ENCODE peak calls at places on chromosomes 13 and 19, in seven cellular contexts. Y is colonic mucosa, I is heart right ventricle, W is adrenal gland, N is thoracic aorta, R is hepatocyte, Q is ascending aorta. M is an unnamed sample. For H3K36me3, the result is how much of the 10 kb centered on the place peaks cover.

GRCh38 chr19:32649751-32650150 is 25.2 kb downstream of the ANKRD27 start:
- DNase-seq in Q (no peak), W (no peak), R (no peak), N (no peak), I (peak), Y (no peak), M (no peak)

GRCh38 chr19:8846819-8847218 is 14.6 kb downstream of the MBD3L1 start:
- DNase-seq in N (no peak), W (no peak), R (no peak), Y (no peak), I (no peak), Q (no peak), M (no peak)

GRCh38 chr19:38580080-38580479 is 37.7 kb downstream of the MAP4K1 start:
- DNase-seq in I (no peak), R (no peak), W (no peak), Q (no peak), Y (no peak), N (no peak), M (no peak)

GRCh38 chr13:23950736-23951510 is 53.6 kb upstream of the C1QTNF9B start:
- DNase-seq in Y (no peak), R (no peak), I (no peak), W (no peak), Q (no peak), N (no peak), M (no peak)

GRCh38 chr13:46288570-46289259 is 77.0 kb downstream of the LRRC63 start:
- DNase-seq in Y (no peak), N (no peak), Q (no peak), I (no peak), R (peak), W (no peak), M (peak)

GRCh38 chr13:36804588-36804987 is 14.4 kb upstream of the RFXAP start:
- DNase-seq in I (no peak), Q (no peak), Y (peak), R (no peak), N (no peak), W (no peak), M (no peak)

GRCh38 chr19:49064768-49065611 is at the start of gene NTF4:
- DNase-seq in R (peak), W (no peak), Y (peak), Q (no peak), N (no peak), I (no peak), M (no peak)

GRCh38 chr13:36966404-36966803 is 32.7 kb downstream of the ALG5 start:
- DNase-seq in Y (no peak), I (no peak), N (no peak), W (no peak), R (no peak), Q (no peak), M (no peak)

GRCh38 chr19:38736413-38737280 is 7.6 kb downstream of the CAPN12 start:
- DNase-seq in I (peak), Q (no peak), Y (peak), W (peak), R (peak), N (no peak), M (no peak)

GRCh38 chr19:30446844-30447243 is 74.7 kb downstream of the ZNF536 start:
- DNase-seq in W (no peak), I (no peak), Y (no peak), R (no peak), N (no peak), Q (no peak), M (no peak)

GRCh38 chr13:105343134-105343806 is 1192.2 kb downstream of the EFNB2 start:
- DNase-seq in N (no peak), R (no peak), Y (no peak), W (no peak), Q (no peak), I (no peak), M (peak)

GRCh38 chr19:34148672-34149185 is 23.6 kb upstream of the LSM14A start:
- DNase-seq in Y (no peak), W (no peak), Q (no peak), N (no peak), R (no peak), I (no peak), M (no peak)

GRCh38 chr19:9877775-9878510 is 42.8 kb downstream of the PIN1 start:
- DNase-seq in I (no peak), Y (no peak), R (no peak), Q (no peak), W (no peak), N (no peak), M (no peak)

GRCh38 chr19:18340990-18341868 is 831 bp downstream of the PGPEP1 start:
- DNase-seq in W (peak), I (peak), N (no peak), Y (peak), Q (peak), R (peak), M (no peak)

GRCh38 chr13:34412817-34413365 is 529.2 kb upstream of the NBEA start:
- DNase-seq in Q (no peak), N (no peak), W (no peak), Y (no peak), R (no peak), I (no peak), M (peak)

GRCh38 chr19:8192227-8192820 is 16.8 kb upstream of the CERS4 start:
- DNase-seq in I (no peak), W (no peak), N (no peak), R (no peak), Y (no peak), Q (no peak), M (no peak)

GRCh38 chr19:2532252-2533071 is 56.5 kb downstream of the GADD45B start:
- DNase-seq in Y (no peak), Q (no peak), I (no peak), R (peak), W (no peak), N (no peak), M (no peak)

GRCh38 chr19:45913874-45914830 is at the start of gene NANOS2:
- DNase-seq in W (no peak), N (no peak), I (peak), R (no peak), Y (no peak), Q (no peak), M (no peak)

GRCh38 chr19:23772668-23773063 is 14.0 kb upstream of the ZNF681 start:
- DNase-seq in I (no peak), Y (no peak), R (no peak), Q (no peak), W (no peak), N (no peak), M (no peak)

GRCh38 chr19:13214036-13214730 is 64.0 kb downstream of the IER2 start:
- DNase-seq in Y (no peak), Q (no peak), R (no peak), I (no peak), W (no peak), N (no peak), M (no peak)

GRCh38 chr13:108859202-108860012 is 230.0 kb downstream of the MYO16 start:
- DNase-seq in N (no peak), I (no peak), W (no peak), R (peak), Y (no peak), Q (no peak), M (peak)

GRCh38 chr19:8481616-8482015 is 20.8 kb downstream of the PRAM1 start:
- DNase-seq in Y (no peak), R (no peak), W (no peak), Q (no peak), I (no peak), N (no peak), M (no peak)

GRCh38 chr13:79780240-79780639 is 299.3 kb downstream of the NDFIP2 start:
- DNase-seq in I (no peak), W (no peak), R (no peak), Q (no peak), Y (no peak), N (no peak), M (no peak)

GRCh38 chr13:110942248-110942981 is 27.5 kb upstream of the ANKRD10 start:
- DNase-seq in W (no peak), Y (no peak), N (no peak), R (no peak), I (no peak), Q (no peak), M (peak)

GRCh38 chr13:76942363-76942762 is 5.9 kb upstream of the ACOD1 start:
- DNase-seq in Y (no peak), Q (no peak), W (no peak), N (no peak), I (no peak), R (no peak), M (no peak)

GRCh38 chr19:8036438-8037099 is 16.0 kb upstream of the CCL25 start:
- DNase-seq in I (no peak), W (no peak), N (no peak), Y (no peak), Q (no peak), R (no peak), M (no peak)

GRCh38 chr13:28392896-28393295 is 102.0 kb downstream of the FLT1 start:
- DNase-seq in N (no peak), I (no peak), Y (no peak), R (no peak), W (no peak), Q (no peak), M (no peak)

GRCh38 chr13:61414686-61415664 is 674 bp downstream of the PCDH20 start:
- DNase-seq in N (no peak), R (peak), W (no peak), I (peak), Y (peak), Q (no peak), M (peak)

GRCh38 chr13:98854448-98854847 is 102.0 kb upstream of the SLC15A1 start:
- DNase-seq in R (no peak), Q (no peak), N (no peak), Y (no peak), I (no peak), W (no peak), M (no peak)

GRCh38 chr13:40440990-40441820 is 225.2 kb downstream of the FOXO1 start:
- DNase-seq in W (peak), Q (no peak), Y (peak), R (no peak), I (peak), N (peak), M (no peak)

GRCh38 chr13:50400930-50401553 is 385.8 kb downstream of the KCNRG start:
- DNase-seq in I (no peak), R (no peak), W (peak), Y (no peak), Q (no peak), N (no peak), M (peak)

DNA sequence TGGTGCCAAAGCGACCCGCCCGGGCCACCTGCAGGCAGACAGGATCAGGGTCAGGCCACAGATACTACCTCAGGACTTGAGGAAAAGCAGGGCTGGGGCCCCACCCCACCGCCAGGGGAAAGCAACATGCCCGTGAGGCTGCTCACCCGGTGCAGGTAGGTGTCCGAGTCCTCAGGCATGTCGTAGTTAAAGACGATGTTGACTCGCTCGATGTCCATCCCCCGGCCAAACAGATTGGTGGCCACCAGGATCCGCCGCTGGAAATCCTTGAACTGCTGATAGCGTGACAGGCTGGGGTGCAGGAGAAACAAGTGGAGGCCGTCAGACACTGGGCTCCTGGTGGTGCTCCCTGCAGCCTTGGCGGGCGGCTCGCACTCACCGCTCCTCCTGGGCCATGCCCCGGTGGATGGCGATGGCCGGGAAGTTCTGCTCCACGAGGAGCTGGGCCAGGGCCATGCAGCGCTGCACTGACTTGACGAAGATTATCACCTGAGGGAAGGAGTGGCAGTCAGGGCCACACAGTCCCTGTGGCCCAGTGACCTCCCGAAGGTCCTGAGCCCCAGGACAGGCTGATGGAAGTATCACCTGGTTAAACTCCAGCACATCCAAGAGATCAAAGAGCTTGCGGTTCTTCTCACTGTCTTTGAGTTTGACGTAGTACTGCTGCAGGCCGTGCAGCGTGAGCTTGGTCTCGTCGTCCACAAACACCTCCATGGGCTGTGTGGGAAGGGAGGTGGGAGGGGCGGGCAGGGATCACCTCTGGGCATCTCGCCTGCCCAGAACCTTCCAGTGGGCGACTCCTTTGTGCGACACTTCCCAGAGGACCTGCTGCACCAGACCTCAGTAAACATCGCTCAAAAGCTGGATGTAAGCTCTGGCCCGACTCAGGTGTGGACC is 9.7 kb downstream of the DDX39A start:
- DNase-seq in N (no peak), R (no peak), I (no peak), W (no peak), Y (no peak), Q (no peak), M (no peak)
- H3K36me3 ChIP-seq in N (half or more), R (under half), I (under half), W (under half), Y (under half), Q (half or more), M (under half)

GRCh38 chr19:41895745-41896580 is 13.0 kb downstream of the ARHGEF1 start:
- DNase-seq in I (no peak), W (no peak), Q (no peak), N (no peak), Y (no peak), R (no peak), M (no peak)
- TF ChIP-seq CTCF in I (no peak), W (no peak), Q (no peak), N (no peak), Y (no peak), R (no peak), M (peak)

GRCh38 chr19:3837332-3837731 is 31.5 kb downstream of the ZFR2 start:
- DNase-seq in I (no peak), R (no peak), Q (no peak), W (no peak), N (no peak), Y (no peak), M (no peak)

GRCh38 chr19:3837922-3838321 is 30.9 kb downstream of the ZFR2 start:
- DNase-seq in N (no peak), I (no peak), R (no peak), Y (no peak), W (no peak), Q (no peak), M (no peak)

GRCh38 chr19:3838661-3839060 is 30.2 kb downstream of the ZFR2 start:
- DNase-seq in Q (no peak), I (no peak), R (no peak), N (no peak), W (no peak), Y (no peak), M (no peak)

GRCh38 chr19:3835055-3835435 is 33.8 kb downstream of the ZFR2 start:
- DNase-seq in N (no peak), W (no peak), Q (no peak), R (no peak), I (no peak), Y (no peak), M (no peak)

DNA sequence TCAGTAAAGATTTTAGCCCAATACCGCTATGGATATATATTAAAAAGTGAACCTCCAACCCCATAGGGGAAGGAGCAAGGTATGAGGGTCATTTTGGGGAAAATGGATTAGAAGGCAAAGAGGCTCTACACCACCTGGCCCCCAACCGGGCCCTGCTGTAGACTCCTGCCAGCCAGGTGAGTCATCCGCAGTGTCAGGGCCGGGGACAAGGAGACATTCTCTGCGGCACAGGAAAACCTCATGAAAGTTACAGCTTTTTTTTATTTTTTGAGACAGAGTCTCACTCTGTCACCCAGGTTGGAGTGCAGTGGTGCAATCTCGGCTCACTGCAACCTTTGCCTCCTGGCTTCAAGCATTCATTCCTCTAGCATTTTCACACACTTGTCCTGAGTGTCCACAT is 32.0 kb downstream of the ZFR2 start:
- DNase-seq in N (no peak), W (peak), I (no peak), Y (no peak), Q (no peak), R (no peak), M (no peak)
- H3K36me3 ChIP-seq in N (under half), W (under half), I (under half), Y (under half), Q (under half), R (under half), M (under half)

GRCh38 chr19:43624933-43625332 is 5.5 kb upstream of the ZNF428 start:
- DNase-seq in I (peak), Q (peak), Y (peak), R (no peak), N (no peak), W (peak), M (no peak)
- TF ChIP-seq CTCF in I (peak), Q (no peak), Y (peak), R (peak), N (no peak), W (no peak), M (no peak)

GRCh38 chr19:1113986-1114483 is 10.2 kb downstream of the GPX4 start:
- DNase-seq in Y (no peak), W (peak), R (no peak), N (no peak), Q (no peak), I (no peak), M (no peak)
- H3K36me3 ChIP-seq in Y (under half), W (under half), R (under half), N (half or more), Q (half or more), I (under half), M (under half)

GRCh38 chr19:3712663-3713531 is 4.7 kb downstream of the TJP3 start:
- DNase-seq in R (no peak), Y (peak), I (no peak), W (no peak), N (no peak), Q (no peak), M (no peak)

GRCh38 chr19:3710265-3710812 is 2.2 kb downstream of the TJP3 start:
- DNase-seq in W (peak), R (peak), N (no peak), I (peak), Y (peak), Q (peak), M (no peak)

GRCh38 chr19:3707868-3708206 is 347 bp upstream of the TJP3 start:
- DNase-seq in N (no peak), R (no peak), W (no peak), I (no peak), Y (no peak), Q (no peak), M (no peak)

GRCh38 chr19:3708207-3708931 is at the start of gene TJP3:
- DNase-seq in R (peak), N (no peak), Y (peak), W (peak), I (peak), Q (no peak), M (no peak)
- TF ChIP-seq CTCF in R (no peak), N (no peak), Y (no peak), W (no peak), I (no peak), Q (no peak), M (no peak)

GRCh38 chr13:73958657-73959397 is 175.4 kb downstream of the KLF12 start:
- DNase-seq in R (peak), Y (no peak), Q (no peak), I (no peak), N (no peak), W (no peak), M (no peak)

GRCh38 chr13:73962284-73962683 is 171.9 kb downstream of the KLF12 start:
- DNase-seq in R (no peak), Q (no peak), I (no peak), N (no peak), Y (no peak), W (no peak), M (no peak)

GRCh38 chr13:73960474-73960873 is 173.7 kb downstream of the KLF12 start:
- DNase-seq in I (no peak), R (no peak), Y (no peak), N (no peak), W (no peak), Q (no peak), M (no peak)

GRCh38 chr13:73957889-73958288 is 176.3 kb downstream of the KLF12 start:
- DNase-seq in I (no peak), Y (no peak), R (no peak), W (no peak), Q (no peak), N (no peak), M (no peak)

GRCh38 chr13:73961181-73961580 is 173.0 kb downstream of the KLF12 start:
- DNase-seq in R (no peak), W (no peak), Y (no peak), N (no peak), Q (no peak), I (no peak), M (no peak)
- H3K36me3 ChIP-seq in R (under half), W (under half), Y (under half), N (under half), Q (under half), I (under half), M (under half)